ENCODE peak calls at places on chromosomes 13 and 19, in five cellular contexts. D, V, Q, B and N are unnamed samples.

GRCh38 chr13:106246237-106246636 is 289.2 kb downstream of the EFNB2 start:
- DNase-seq in B (no peak), Q (no peak), D (no peak), V (no peak), N (no peak)

GRCh38 chr19:18507021-18507726 is 14.7 kb downstream of the ELL start:
- DNase-seq in B (peak; percentile 56), V (no peak), Q (no peak), D (no peak), N (no peak)

GRCh38 chr19:40103600-40103999 is 12.9 kb upstream of the ZNF780A start:
- DNase-seq in V (no peak), B (no peak), Q (no peak), D (no peak), N (no peak)

GRCh38 chr13:35930665-35931631 is 200.2 kb downstream of the DCLK1 start:
- DNase-seq in B (peak; percentile 38), D (peak; percentile 20), Q (no peak), V (no peak), N (no peak)

GRCh38 chr13:50127017-50127725 is 111.9 kb downstream of the KCNRG start:
- DNase-seq in B (peak; percentile 70), D (peak; percentile 43), V (no peak), Q (peak; percentile 47), N (no peak)

GRCh38 chr19:10744222-10744847 is 26.5 kb downstream of the DNM2 start:
- DNase-seq in B (no peak), V (no peak), Q (no peak), D (no peak), N (no peak)

GRCh38 chr13:43908156-43909126 is 28.7 kb downstream of the LACC1 start:
- DNase-seq in Q (no peak), B (peak; percentile 69), V (peak; percentile 35), D (peak; percentile 66), N (no peak)

GRCh38 chr13:41054212-41054877 is 7.0 kb upstream of the WBP4 start:
- DNase-seq in V (no peak), B (peak; percentile 71), Q (no peak), D (peak; percentile 77), N (no peak)

GRCh38 chr19:57583521-57584416 is at the start of gene ZIK1:
- DNase-seq in V (peak; percentile 74), D (peak; percentile 91), Q (peak; percentile 69), B (peak; percentile 90), N (peak; percentile 70)

GRCh38 chr19:35792888-35793287 is 17.5 kb downstream of the ARHGAP33 start:
- DNase-seq in B (no peak), Q (no peak), V (no peak), D (no peak), N (no peak)

GRCh38 chr13:107721436-107721835 is 493.9 kb downstream of the LIG4 start:
- DNase-seq in B (no peak), Q (no peak), D (no peak), V (no peak), N (no peak)

GRCh38 chr13:42474954-42475353 is 99.0 kb upstream of the TNFSF11 start:
- DNase-seq in D (peak; percentile 69), V (peak; percentile 9), B (peak; percentile 39), Q (no peak), N (no peak)

GRCh38 chr13:110106726-110107125 is 200.2 kb downstream of the COL4A1 start:
- DNase-seq in B (peak; percentile 56), D (no peak), V (no peak), Q (no peak), N (peak; percentile 22)

GRCh38 chr19:53772943-53773342 is 51.2 kb downstream of the NLRP12 start:
- DNase-seq in B (peak; percentile 74), Q (peak; percentile 36), V (no peak), D (peak; percentile 62), N (peak; percentile 15)

GRCh38 chr19:1250374-1251232 is 2.2 kb downstream of the MIDN start:
- DNase-seq in B (peak; percentile 63), D (no peak), Q (no peak), V (no peak), N (no peak)

GRCh38 chr13:64819081-64819480 is 2411.1 kb downstream of the PCDH9 start:
- DNase-seq in V (no peak), B (no peak), Q (no peak), D (no peak), N (no peak)

GRCh38 chr13:53782400-53783030 is 753.9 kb downstream of the OLFM4 start:
- DNase-seq in Q (no peak), D (peak; percentile 46), V (peak; percentile 19), B (peak; percentile 36), N (no peak)

GRCh38 chr13:27662738-27663470 is 41.2 kb downstream of the POLR1D start:
- DNase-seq in Q (no peak), V (no peak), D (no peak), B (no peak), N (no peak)

GRCh38 chr19:22332924-22333323 is 46.7 kb downstream of the ZNF729 start:
- DNase-seq in V (no peak), Q (no peak), B (no peak), D (peak; percentile 38), N (no peak)

GRCh38 chr13:33184131-33184485 is 101.4 kb downstream of the STARD13 start:
- DNase-seq in D (no peak), V (no peak), B (no peak), Q (no peak), N (no peak)

GRCh38 chr13:113929628-113930615 is 44.0 kb downstream of the C13orf46 start:
- DNase-seq in D (no peak), B (no peak), V (no peak), Q (peak; percentile 12), N (no peak)

GRCh38 chr19:40507892-40508291 is 41.1 kb downstream of the SPTBN4 start:
- DNase-seq in B (no peak), V (no peak), Q (no peak), D (no peak), N (no peak)

GRCh38 chr19:29389495-29389894 is 136.3 kb upstream of the VSTM2B start:
- DNase-seq in V (no peak), B (no peak), Q (no peak), D (no peak), N (no peak)

DNA sequence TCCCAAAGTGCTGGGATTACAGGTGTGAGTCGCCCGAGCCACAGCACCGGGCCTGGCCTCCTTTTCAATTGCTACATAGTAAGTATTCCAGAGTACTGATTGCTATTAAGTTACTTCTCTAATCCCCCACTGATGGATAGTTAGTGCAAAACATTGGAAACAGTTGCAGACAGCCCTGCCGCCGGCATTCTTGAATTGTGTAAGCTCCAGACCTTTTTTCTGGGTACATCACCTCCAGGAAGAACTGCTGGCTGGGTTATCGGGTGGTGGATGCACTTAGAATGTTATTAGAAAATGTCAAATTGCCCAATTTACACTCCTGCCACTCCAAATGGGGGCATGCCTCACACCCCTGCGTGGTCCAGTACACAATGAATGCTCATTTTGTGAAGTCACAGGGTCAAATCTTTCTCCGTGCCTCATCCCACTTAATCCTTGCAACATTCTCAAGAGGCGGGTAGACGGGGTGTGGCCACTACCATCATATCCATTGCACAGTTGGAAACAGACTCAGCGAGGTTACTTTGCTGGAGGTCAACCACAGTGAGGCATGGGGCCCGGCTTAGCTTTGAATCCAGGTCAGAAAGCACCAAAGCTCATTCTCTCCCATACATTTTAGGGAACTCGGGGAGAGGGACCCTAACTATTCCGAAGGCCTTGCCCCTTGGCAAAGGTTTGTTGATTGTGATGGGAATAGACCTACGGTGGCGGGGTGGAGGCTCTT is 1.0 kb upstream of the KDM4B start:
- DNase-seq in V (no peak), D (peak; percentile 78), B (peak; percentile 25), Q (no peak), N (no peak)
- TF ChIP-seq CTCF in V (no peak), D (no peak), B (no peak), Q (no peak), N (no peak)

GRCh38 chr19:49301165-49301865 is 23.7 kb downstream of the SLC6A16 start:
- DNase-seq in V (peak; percentile 1), D (peak; percentile 55), B (peak; percentile 51), Q (peak; percentile 40), N (no peak)
- TF ChIP-seq CTCF in V (peak; percentile 80), D (peak; percentile 93), B (peak; percentile 80), Q (peak; percentile 64), N (peak; percentile 79)

DNA sequence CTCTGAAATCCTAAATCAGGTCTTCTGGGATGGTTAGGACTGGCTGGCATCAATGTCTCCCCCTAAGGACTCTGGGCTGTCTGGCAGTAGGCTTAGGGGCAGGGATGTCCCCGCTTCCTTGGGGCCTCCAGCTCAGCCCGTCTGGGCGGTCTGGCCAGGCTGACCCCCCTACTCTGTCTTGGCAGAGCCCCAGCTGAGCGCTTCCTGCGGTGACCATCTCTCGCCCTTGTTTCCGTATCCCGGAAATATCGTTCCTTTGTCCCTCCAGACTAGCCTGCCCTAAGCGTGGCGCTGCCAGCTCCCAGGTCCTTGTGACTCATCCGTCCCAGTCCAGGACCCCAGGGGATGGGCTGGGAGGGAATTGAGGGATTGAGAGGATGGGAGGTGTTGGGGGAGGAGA is 11.3 kb downstream of the GTPBP3 start:
- DNase-seq in V (peak; percentile 26), D (peak; percentile 67), Q (no peak), B (peak; percentile 69), N (no peak)
- TF ChIP-seq CTCF in V (no peak), D (no peak), Q (no peak), B (no peak), N (no peak)

GRCh38 chr19:38262585-38263268 is 1.6 kb upstream of the SPINT2 start:
- DNase-seq in V (no peak), Q (no peak), D (no peak), B (no peak), N (no peak)

GRCh38 chr19:38265213-38265861 is 964 bp downstream of the SPINT2 start:
- DNase-seq in B (no peak), Q (no peak), V (no peak), D (no peak), N (no peak)

GRCh38 chr19:38264486-38265212 is at the start of gene SPINT2:
- DNase-seq in B (no peak), D (no peak), V (no peak), Q (no peak), N (no peak)

GRCh38 chr19:38266070-38266469 is 1.7 kb downstream of the SPINT2 start:
- DNase-seq in B (no peak), Q (no peak), V (no peak), D (no peak), N (no peak)

DNA sequence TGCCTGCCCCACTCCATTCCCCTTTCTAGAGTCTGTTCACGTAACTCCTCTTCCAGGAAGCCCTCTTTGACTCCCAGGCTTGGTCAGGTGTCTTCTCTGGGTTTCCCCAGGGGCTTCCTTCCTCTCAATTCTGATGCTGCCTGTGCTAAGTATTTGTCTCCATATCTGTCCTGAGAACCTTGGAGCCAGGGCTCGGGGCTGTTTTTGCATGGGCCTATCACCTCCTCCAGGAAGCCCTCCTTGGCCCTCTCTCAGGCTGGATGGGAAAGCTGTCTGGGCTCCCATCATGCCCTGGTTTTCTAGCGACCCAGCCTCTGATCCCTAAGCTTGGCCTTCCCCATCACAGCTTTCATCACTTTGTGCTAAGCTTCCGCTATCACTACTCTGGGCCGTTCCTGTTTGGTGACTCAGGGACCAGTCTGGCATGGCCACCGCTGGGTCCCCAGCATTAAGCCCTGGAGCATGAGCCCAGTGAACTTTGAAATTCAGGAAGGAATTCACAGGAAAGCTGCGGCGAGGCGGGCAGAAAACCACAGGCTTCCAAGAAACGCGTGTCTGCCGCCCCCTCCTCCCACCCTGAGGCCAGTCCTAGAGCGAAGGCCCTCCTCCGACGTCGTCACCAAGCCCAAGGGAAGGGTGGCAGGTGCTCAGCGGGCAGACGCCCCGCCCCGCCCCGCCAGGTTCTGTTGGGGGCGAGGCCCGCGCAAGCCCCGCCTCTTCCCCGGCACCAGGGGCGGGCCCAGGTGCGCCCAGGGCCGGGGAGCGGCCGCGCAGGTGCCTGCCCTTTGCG is 482 bp upstream of the SPINT2 start:
- DNase-seq in B (peak; percentile 46), D (no peak), Q (no peak), V (peak; percentile 81), N (no peak)
- TF ChIP-seq CTCF in B (no peak), D (no peak), Q (no peak), V (no peak), N (no peak)